ENCODE peak calls at places on chromosomes 3 and 15, in four cellular contexts. F, V, R and P are unnamed samples.

GRCh38 chr3:141650783-141651182 is 87.3 kb upstream of the RNF7 start:
- DNase-seq in F (no peak), V (no peak), R (no peak), P (no peak)

GRCh38 chr3:35200056-35200455 is 439.3 kb upstream of the ARPP21 start:
- DNase-seq in F (peak; percentile 14), V (no peak), R (no peak), P (peak; percentile 62)

GRCh38 chr3:102089904-102090492 is 240.7 kb downstream of the NFKBIZ start:
- DNase-seq in F (no peak), V (peak; percentile 96), R (peak; percentile 98), P (no peak)

GRCh38 chr15:75904241-75904631 is 558 bp downstream of the FBXO22 start:
- DNase-seq in F (peak; percentile 64), V (peak; percentile 59), R (peak; percentile 39), P (peak; percentile 63)

GRCh38 chr15:74657846-74658245 is 38.0 kb downstream of the EDC3 start:
- DNase-seq in F (peak; percentile 4), V (peak; percentile 13), R (peak; percentile 52), P (no peak)

GRCh38 chr15:25860885-25861866 is 2.0 kb downstream of the ATP10A start:
- DNase-seq in F (no peak), V (no peak), R (no peak), P (no peak)

GRCh38 chr15:63474810-63475316 is 29.5 kb upstream of the USP3 start:
- DNase-seq in F (no peak), V (peak; percentile 42), R (no peak), P (no peak)

GRCh38 chr15:60510006-60510405 is 31.1 kb upstream of the ICE2 start:
- DNase-seq in F (no peak), V (no peak), R (no peak), P (no peak)

GRCh38 chr3:89740881-89741177 is 633.4 kb downstream of the EPHA3 start:
- DNase-seq in F (no peak), V (peak; percentile 3), R (peak; percentile 61), P (no peak)

GRCh38 chr15:71634820-71635219 is 175.5 kb upstream of the NR2E3 start:
- DNase-seq in F (peak; percentile 81), V (peak; percentile 22), R (no peak), P (no peak)

GRCh38 chr3:98650966-98651765 is 57.8 kb upstream of the CPOX start:
- DNase-seq in F (no peak), V (no peak), R (no peak), P (no peak)

GRCh38 chr3:184380210-184380626 is 364 bp downstream of the CHRD start:
- DNase-seq in F (peak; percentile 67), V (peak; percentile 54), R (no peak), P (peak; percentile 46)

GRCh38 chr3:127589600-127590281 is 792 bp downstream of the TPRA1 start:
- DNase-seq in F (peak; percentile 34), V (peak; percentile 33), R (no peak), P (peak; percentile 33)

GRCh38 chr3:10845240-10845761 is 29.3 kb downstream of the SLC6A11 start:
- DNase-seq in F (no peak), V (no peak), R (no peak), P (no peak)

GRCh38 chr15:25184356-25185155 is 229.8 kb downstream of the SNRPN start:
- DNase-seq in F (no peak), V (no peak), R (no peak), P (no peak)

GRCh38 chr15:38080651-38081271 is 146.3 kb downstream of the TMCO5A start:
- DNase-seq in F (no peak), V (no peak), R (peak; percentile 16), P (no peak)

GRCh38 chr3:186700267-186700666 is 16.9 kb upstream of the KNG1 start:
- DNase-seq in F (no peak), V (no peak), R (no peak), P (no peak)

GRCh38 chr3:177177670-177178295 is 19.5 kb downstream of the TBL1XR1 start:
- DNase-seq in F (no peak), V (no peak), R (no peak), P (no peak)

GRCh38 chr3:105606052-105606451 is 239.3 kb downstream of the ALCAM start:
- DNase-seq in F (no peak), V (peak; percentile 51), R (peak; percentile 80), P (no peak)

GRCh38 chr3:196390116-196390515 is 42.1 kb downstream of the UBXN7 start:
- DNase-seq in F (no peak), V (no peak), R (no peak), P (no peak)

GRCh38 chr3:190026154-190026553 is 94.5 kb downstream of the P3H2 start:
- DNase-seq in F (no peak), V (no peak), R (peak; percentile 52), P (peak; percentile 54)

GRCh38 chr3:52228266-52228665 is 2.8 kb upstream of the TLR9 start:
- DNase-seq in F (no peak), V (no peak), R (no peak), P (no peak)

GRCh38 chr15:33737687-33738606 is 230.3 kb upstream of the CHRM5 start:
- DNase-seq in F (peak; percentile 74), V (peak; percentile 40), R (peak; percentile 23), P (peak; percentile 91)

GRCh38 chr15:25684521-25685215 is 178.5 kb downstream of the ATP10A start:
- DNase-seq in F (peak; percentile 42), V (no peak), R (peak; percentile 80), P (peak; percentile 63)

GRCh38 chr3:161695811-161696210 is 199.2 kb downstream of the OTOL1 start:
- DNase-seq in F (no peak), V (no peak), R (no peak), P (no peak)

GRCh38 chr3:125322166-125322565 is 53.0 kb downstream of the ZNF148 start:
- DNase-seq in F (no peak), V (no peak), R (peak; percentile 86), P (no peak)

GRCh38 chr15:63156708-63157065 is 590 bp downstream of the RPS27L start:
- DNase-seq in F (peak; percentile 30), V (peak; percentile 74), R (peak; percentile 47), P (peak; percentile 60)

GRCh38 chr15:25543156-25543555 is 104.3 kb upstream of the UBE3A start:
- DNase-seq in F (no peak), V (no peak), R (peak; percentile 39), P (no peak)

GRCh38 chr15:88769161-88769971 is 33.9 kb upstream of the ACAN start:
- DNase-seq in F (peak; percentile 51), V (no peak), R (peak; percentile 5), P (no peak)

GRCh38 chr3:139935071-139935865 is at the start of gene CLSTN2:
- DNase-seq in F (peak; percentile 76), V (peak; percentile 55), R (no peak), P (peak; percentile 44)

DNA sequence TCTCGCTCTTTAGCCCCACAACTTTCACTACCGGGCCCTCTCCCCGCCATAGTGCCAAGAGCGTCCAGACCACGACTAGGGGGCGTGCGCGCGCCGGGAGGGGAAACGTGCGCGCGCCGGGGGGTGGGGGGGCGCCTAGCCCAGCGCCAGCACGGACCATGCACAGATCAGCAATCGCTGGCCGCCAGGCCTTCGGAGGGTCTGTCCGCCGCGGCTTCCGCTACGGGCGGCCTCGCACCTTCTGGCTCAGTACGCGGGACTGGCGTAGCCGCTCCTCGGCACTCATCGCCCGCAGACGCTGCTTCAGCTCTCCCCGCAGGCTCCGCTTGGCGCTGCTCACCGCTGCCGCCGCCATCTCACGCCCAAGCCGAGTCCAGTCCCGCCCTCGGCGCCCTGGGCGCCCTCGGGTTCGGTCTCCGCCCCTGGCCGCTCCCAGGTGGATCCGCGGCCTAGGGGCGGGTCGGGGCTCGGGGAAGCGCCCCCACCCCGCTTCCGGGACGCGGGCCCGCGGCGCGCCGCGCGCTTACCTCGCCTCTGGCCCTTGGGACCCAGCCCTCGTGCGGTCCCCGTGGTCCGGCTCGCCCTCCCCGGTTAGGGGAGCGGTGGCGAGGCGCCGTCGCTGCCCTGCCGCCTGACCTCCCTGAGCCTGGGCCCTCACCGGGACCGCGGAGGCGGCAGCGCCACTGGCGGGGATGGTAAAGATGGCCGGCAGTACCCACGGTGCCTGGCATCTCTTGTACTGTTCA is at the start of gene MTHFS:
- DNase-seq in F (peak; percentile 87), V (peak; percentile 74), R (peak; percentile 56), P (peak; percentile 86)
- H3K4ac ChIP-seq in F (peak within 1 kb of the TSS; percentile 78), V (peak within 1 kb of the TSS; percentile 98), R (peak within 1 kb of the TSS; percentile 85), P (peak within 1 kb of the TSS; percentile 84)

DNA sequence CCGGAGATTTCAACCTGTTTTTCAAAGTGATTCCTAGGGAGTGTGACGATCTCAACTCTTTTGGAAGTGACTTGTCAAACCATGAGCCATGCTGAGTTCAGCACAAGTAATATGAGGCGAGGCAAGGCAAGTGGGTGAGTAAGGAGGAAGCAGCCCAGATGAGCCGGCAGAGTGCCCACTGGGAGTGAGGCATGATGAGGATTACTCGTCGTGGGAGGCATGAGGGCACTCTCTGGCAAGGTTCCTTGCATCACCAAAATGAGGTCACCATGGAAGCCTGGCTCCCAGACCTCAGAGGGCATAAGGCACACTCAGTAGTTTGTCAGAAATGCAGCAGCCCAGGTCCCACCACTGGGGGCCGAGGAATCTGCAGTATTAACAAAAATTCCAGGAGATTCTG is 636.1 kb downstream of the MAGI1 start:
- DNase-seq in F (peak; percentile 79), V (peak; percentile 42), R (peak; percentile 93), P (no peak)
- H2AK5ac ChIP-seq in F (no peak overlapping the region), V (no peak overlapping the region), R (no peak overlapping the region), P (no peak overlapping the region)

GRCh38 chr15:77555232-77555631 is 77.5 kb downstream of the LINGO1 start:
- DNase-seq in F (no peak), V (no peak), R (no peak), P (no peak)
- H2BK5ac ChIP-seq in F (no peak overlapping the region), V (no peak overlapping the region), R (no peak overlapping the region), P (no peak overlapping the region)

DNA sequence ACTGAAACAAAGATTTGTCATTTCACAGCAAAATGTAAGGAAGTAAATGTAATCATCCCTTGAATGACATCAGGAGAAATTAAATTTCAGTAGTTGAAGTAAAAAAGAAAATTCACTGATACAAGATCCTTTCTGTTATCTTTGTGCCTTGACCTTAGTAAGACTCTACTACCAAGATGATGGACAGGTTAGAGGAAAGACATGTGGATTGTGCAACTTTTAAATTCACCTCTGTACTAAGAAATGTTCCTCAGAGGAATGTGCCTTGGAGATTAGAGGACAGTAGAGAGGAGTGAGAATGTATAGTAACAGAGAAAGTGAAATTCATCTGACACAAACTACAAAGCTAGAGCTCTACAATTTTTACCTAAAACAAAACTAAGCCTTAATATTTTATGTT is 375.3 kb downstream of the PLOD2 start:
- DNase-seq in F (no peak), V (no peak), R (no peak), P (peak; percentile 33)
- H3K4ac ChIP-seq in F (no peak overlapping the region), V (no peak overlapping the region), R (no peak overlapping the region), P (no peak overlapping the region)

DNA sequence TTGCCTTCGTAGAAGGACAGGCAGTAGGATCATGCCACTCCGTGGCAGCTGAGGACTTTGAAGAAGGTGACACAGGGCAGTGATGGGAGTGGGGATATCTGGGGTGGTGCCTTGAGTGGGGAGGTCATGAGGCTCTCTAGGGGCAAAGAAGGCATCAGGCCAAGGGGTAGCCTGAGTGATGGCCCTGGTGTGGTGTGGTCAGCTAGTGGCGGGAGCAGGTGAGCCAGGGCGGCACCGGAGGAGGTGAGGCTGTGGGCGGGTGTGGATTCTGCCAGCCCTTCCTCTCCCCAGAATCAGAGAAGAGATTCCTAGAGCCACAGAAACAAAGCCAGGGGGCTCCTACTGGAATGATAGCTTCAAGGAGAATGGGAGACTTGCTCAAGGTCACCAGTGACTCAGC is 18.4 kb downstream of the WNT7A start:
- DNase-seq in F (no peak), V (no peak), R (no peak), P (no peak)
- H2AK5ac ChIP-seq in F (no peak overlapping the region), V (no peak overlapping the region), R (no peak overlapping the region), P (no peak overlapping the region)